ENCODE peak calls at places on chromosomes 1 and 21, in four cellular contexts. P, A, V and N are unnamed samples.

GRCh38 chr1:59272507-59272906 is 24.4 kb upstream of the FGGY start:
- DNase-seq in P (peak), A (peak), V (no peak), N (peak)

GRCh38 chr1:212967767-212968166 is 17.4 kb downstream of the VASH2 start:
- DNase-seq in P (peak), A (no peak), V (peak), N (no peak)

GRCh38 chr1:212186427-212187207 is 98.6 kb upstream of the PPP2R5A start:
- DNase-seq in P (no peak), A (no peak), V (no peak), N (peak)

GRCh38 chr21:45427331-45428271 is 22.6 kb downstream of the COL18A1 start:
- DNase-seq in P (peak), A (peak), V (no peak), N (no peak)

GRCh38 chr1:201486158-201486557 is 17.2 kb upstream of the PHLDA3 start:
- DNase-seq in P (no peak), A (peak), V (no peak), N (no peak)

GRCh38 chr1:41240806-41241747 is 1.0 kb downstream of the SCMH1 start:
- DNase-seq in P (peak), A (peak), V (peak), N (peak)

GRCh38 chr1:198118136-198118535 is 38.7 kb upstream of the NEK7 start:
- DNase-seq in P (peak), A (peak), V (no peak), N (no peak)

GRCh38 chr1:32801096-32801713 is 16.0 kb downstream of the YARS1 start:
- DNase-seq in P (peak), A (no peak), V (peak), N (no peak)

GRCh38 chr21:33265664-33266049 is 510 bp upstream of the IL10RB start:
- DNase-seq in P (no peak), A (no peak), V (peak), N (peak)

GRCh38 chr1:28329395-28330153 is 734 bp downstream of the MED18 start:
- DNase-seq in P (no peak), A (peak), V (peak), N (no peak)

GRCh38 chr21:34205811-34206635 is 132.6 kb downstream of the MRPS6 start:
- DNase-seq in P (no peak), A (no peak), V (no peak), N (no peak)

GRCh38 chr1:167059045-167059728 is 31.0 kb downstream of the GPA33 start:
- DNase-seq in P (peak), A (peak), V (peak), N (peak)

GRCh38 chr21:33940164-33940563 is 24.6 kb upstream of the ATP5PO start:
- DNase-seq in P (peak), A (no peak), V (no peak), N (no peak)

GRCh38 chr1:5615076-5615475 is 377.1 kb downstream of the NPHP4 start:
- DNase-seq in P (no peak), A (no peak), V (no peak), N (no peak)

GRCh38 chr1:31432592-31433395 is 19.8 kb downstream of the SERINC2 start:
- DNase-seq in P (no peak), A (no peak), V (no peak), N (no peak)

GRCh38 chr1:40706626-40707025 is 15.1 kb downstream of the NFYC start:
- DNase-seq in P (no peak), A (no peak), V (no peak), N (no peak)

GRCh38 chr1:41915786-41916571 is 2.7 kb downstream of the HIVEP3 start:
- DNase-seq in P (no peak), A (peak), V (no peak), N (no peak)

GRCh38 chr1:28457678-28458077 is 48.2 kb upstream of the RCC1 start:
- DNase-seq in P (no peak), A (peak), V (no peak), N (no peak)

GRCh38 chr1:26049531-26050254 is 3.8 kb upstream of the SLC30A2 start:
- DNase-seq in P (no peak), A (no peak), V (no peak), N (no peak)

GRCh38 chr1:234901491-234902049 is 227.1 kb downstream of the TOMM20 start:
- DNase-seq in P (peak), A (no peak), V (no peak), N (no peak)

GRCh38 chr21:42350899-42351543 is at the start of gene TFF2:
- DNase-seq in P (no peak), A (no peak), V (no peak), N (no peak)

GRCh38 chr1:31788825-31789256 is 24.7 kb upstream of the ADGRB2 start:
- DNase-seq in P (peak), A (no peak), V (no peak), N (no peak)

GRCh38 chr21:42091899-42092508 is 20.9 kb downstream of the UMODL1 start:
- DNase-seq in P (no peak), A (no peak), V (no peak), N (no peak)

GRCh38 chr21:20388400-20388799 is 609.8 kb upstream of the NCAM2 start:
- DNase-seq in P (no peak), A (no peak), V (no peak), N (no peak)

GRCh38 chr1:28102169-28102568 is 13.8 kb upstream of the EYA3 start:
- DNase-seq in P (no peak), A (no peak), V (no peak), N (no peak)

GRCh38 chr1:28456078-28456477 is 49.8 kb upstream of the RCC1 start:
- DNase-seq in P (peak), A (peak), V (peak), N (no peak)

GRCh38 chr1:223230161-223230881 is 87.3 kb upstream of the TLR5 start:
- DNase-seq in P (peak), A (no peak), V (peak), N (no peak)

GRCh38 chr1:147781056-147781471 is 20.7 kb upstream of the GJA5 start:
- DNase-seq in P (no peak), A (peak), V (no peak), N (no peak)

GRCh38 chr1:67347688-67348472 is 40.2 kb downstream of the IL12RB2 start:
- DNase-seq in P (peak), A (peak), V (peak), N (peak)

GRCh38 chr1:8671313-8671917 is 146.0 kb downstream of the RERE start:
- DNase-seq in P (peak), A (peak), V (no peak), N (peak)